ENCODE peak calls at places on chromosomes 7 and 10, in four cellular contexts. T is K562, A is SK-N-SH, H is GM12878. Z is an unnamed sample.

GRCh38 chr10:133204226-133205015 is 25.6 kb upstream of the UTF1 start:
- DNase-seq in A (no peak), H (no peak), T (no peak), Z (no peak)

GRCh38 chr10:113000876-113001598 is 51.0 kb downstream of the TCF7L2 start:
- DNase-seq in A (no peak), T (no peak), H (no peak), Z (peak; percentile 37)

GRCh38 chr10:115355162-115355760 is 262.1 kb downstream of the ATRNL1 start:
- DNase-seq in A (peak; percentile 53), T (peak; percentile 40), H (peak; percentile 15), Z (peak; percentile 46)

GRCh38 chr10:122435212-122435827 is 19.1 kb upstream of the ARMS2 start:
- DNase-seq in T (peak; percentile 21), A (peak; percentile 47), H (no peak), Z (no peak)

GRCh38 chr7:39609462-39610149 is 13.8 kb upstream of the RALA start:
- DNase-seq in H (no peak), A (peak; percentile 85), T (no peak), Z (peak; percentile 65)

GRCh38 chr7:132430863-132431822 is 145.1 kb downstream of the PLXNA4 start:
- DNase-seq in H (no peak), A (peak; percentile 47), T (peak; percentile 37), Z (no peak)

GRCh38 chr10:13099144-13099665 is 758 bp upstream of the OPTN start:
- DNase-seq in T (peak; percentile 64), A (peak; percentile 74), H (no peak), Z (peak; percentile 75)

GRCh38 chr10:116767235-116767634 is 24.9 kb upstream of the HSPA12A start:
- DNase-seq in T (peak; percentile 6), H (no peak), A (no peak), Z (no peak)

GRCh38 chr7:43537765-43538403 is 45.0 kb upstream of the STK17A start:
- DNase-seq in A (no peak), H (no peak), T (no peak), Z (no peak)

GRCh38 chr10:58444876-58445275 is 59.7 kb downstream of the TFAM start:
- DNase-seq in H (no peak), A (no peak), T (no peak), Z (no peak)

GRCh38 chr10:31929986-31930675 is 1.5 kb upstream of the ARHGAP12 start:
- DNase-seq in T (peak; percentile 38), H (no peak), A (no peak), Z (no peak)

GRCh38 chr10:43861966-43862751 is 213.5 kb upstream of the ZNF32 start:
- DNase-seq in A (no peak), T (no peak), H (no peak), Z (no peak)

GRCh38 chr10:124026337-124026939 is 67.0 kb downstream of the CHST15 start:
- DNase-seq in A (no peak), T (no peak), H (no peak), Z (peak; percentile 40)

GRCh38 chr10:89064764-89065163 is 74.2 kb downstream of the FAS start:
- DNase-seq in H (no peak), T (no peak), A (no peak), Z (no peak)

GRCh38 chr7:22723171-22723601 is 3.8 kb upstream of the IL6 start:
- DNase-seq in A (no peak), T (no peak), H (no peak), Z (no peak)

GRCh38 chr7:27314111-27314510 is 71.5 kb downstream of the EVX1 start:
- DNase-seq in A (no peak), T (no peak), H (no peak), Z (no peak)

GRCh38 chr7:22586806-22587180 is 86.8 kb upstream of the STEAP1B start:
- DNase-seq in H (no peak), T (peak; percentile 46), A (no peak), Z (no peak)

GRCh38 chr10:75288140-75288711 is 52.5 kb upstream of the COMTD1 start:
- DNase-seq in H (no peak), A (no peak), T (no peak), Z (no peak)

GRCh38 chr7:1083729-1084657 is 3.9 kb upstream of the GPER1 start:
- DNase-seq in A (no peak), H (no peak), T (no peak), Z (no peak)

GRCh38 chr7:137873524-137873923 is 26.8 kb upstream of the DGKI start:
- DNase-seq in H (no peak), A (no peak), T (no peak), Z (no peak)
- TF ChIP-seq USF1 in H (no peak), A (no peak), T (no peak), Z (no peak)

DNA sequence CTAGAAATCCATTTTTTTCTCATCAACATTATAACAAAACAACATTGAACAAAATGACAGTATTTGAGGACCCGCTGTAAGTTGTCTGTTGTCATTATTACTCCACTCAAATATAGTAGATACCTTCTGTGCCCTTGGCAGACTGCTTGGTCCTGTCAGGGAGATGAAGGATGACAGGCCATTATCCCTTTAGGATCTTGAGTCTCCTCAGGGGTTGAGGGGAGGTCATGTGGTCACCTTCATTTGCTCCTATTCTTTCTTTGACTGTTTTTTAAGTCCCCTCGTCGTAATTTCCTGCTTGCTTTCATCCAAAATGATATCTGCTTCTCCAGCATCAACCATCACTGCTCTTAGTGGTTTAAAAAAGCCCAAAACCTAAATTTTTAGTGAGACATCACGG is 2.6 kb upstream of the PIP4K2A start:
- DNase-seq in H (no peak), A (no peak), T (no peak), Z (no peak)
- TF ChIP-seq USF1 in H (no peak), A (no peak), T (no peak), Z (no peak)

GRCh38 chr7:82335001-82335400 is 108.6 kb downstream of the CACNA2D1 start:
- DNase-seq in A (no peak), T (no peak), H (no peak), Z (no peak)

GRCh38 chr7:82339958-82340357 is 103.6 kb downstream of the CACNA2D1 start:
- DNase-seq in T (no peak), H (no peak), A (no peak), Z (no peak)

GRCh38 chr7:82330706-82331220 is 112.8 kb downstream of the CACNA2D1 start:
- DNase-seq in A (no peak), T (no peak), H (no peak), Z (no peak)

GRCh38 chr7:82331234-82331633 is 112.3 kb downstream of the CACNA2D1 start:
- DNase-seq in A (no peak), H (no peak), T (no peak), Z (no peak)

GRCh38 chr7:82335927-82336326 is 107.7 kb downstream of the CACNA2D1 start:
- DNase-seq in T (peak; percentile 6), A (peak; percentile 77), H (no peak), Z (no peak)
- TF ChIP-seq USF1 in T (no peak), A (no peak), H (no peak), Z (no peak)

GRCh38 chr7:135242096-135242684 is 8.6 kb downstream of the STRA8 start:
- DNase-seq in H (no peak), A (no peak), T (no peak), Z (no peak)
- TF ChIP-seq USF1 in H (no peak), A (no peak), T (no peak), Z (no peak)